ENCODE peak calls at places on chromosomes 4 and X, in five cellular contexts. P, R, H, A and Y are unnamed samples.

GRCh38 chrX:134660627-134661026 is 2.4 kb upstream of the PLAC1 start:
- DNase-seq in P (no peak), R (peak), H (no peak), A (no peak), Y (no peak)

GRCh38 chr4:112312610-112313239 is 15.6 kb downstream of the ALPK1 start:
- DNase-seq in P (no peak), R (no peak), H (no peak), A (no peak), Y (no peak)

GRCh38 chrX:11430266-11430665 is 137.1 kb downstream of the AMELX start:
- DNase-seq in P (no peak), R (no peak), H (no peak), A (no peak), Y (peak)

GRCh38 chrX:24260827-24261550 is 52.9 kb downstream of the SUPT20HL2 start:
- DNase-seq in P (peak), R (peak), H (no peak), A (no peak), Y (peak)

GRCh38 chr4:90904018-90904417 is 776.8 kb downstream of the CCSER1 start:
- DNase-seq in P (no peak), R (no peak), H (no peak), A (no peak), Y (no peak)

GRCh38 chrX:151030845-151031244 is 47.7 kb downstream of the HMGB3 start:
- DNase-seq in P (no peak), R (no peak), H (no peak), A (no peak), Y (no peak)

GRCh38 chr4:168558587-168558986 is 61.7 kb downstream of the PALLD start:
- DNase-seq in P (no peak), R (no peak), H (no peak), A (no peak), Y (peak)

GRCh38 chrX:110123331-110123782 is 120.4 kb downstream of the TMEM164 start:
- DNase-seq in P (no peak), R (peak), H (no peak), A (no peak), Y (peak)

GRCh38 chr4:129043523-129043922 is 49.8 kb downstream of the SCLT1 start:
- DNase-seq in P (no peak), R (peak), H (no peak), A (no peak), Y (peak)

GRCh38 chrX:86002076-86002896 is 45.1 kb downstream of the CHM start:
- DNase-seq in P (peak), R (peak), H (peak), A (no peak), Y (peak)

GRCh38 chr4:6495296-6495590 is 22.8 kb upstream of the PPP2R2C start:
- DNase-seq in P (no peak), R (no peak), H (no peak), A (no peak), Y (no peak)

GRCh38 chr4:1843852-1844251 is 12.1 kb downstream of the LETM1 start:
- DNase-seq in P (no peak), R (peak), H (no peak), A (no peak), Y (peak)

GRCh38 chrX:1419545-1420355 is 27.8 kb upstream of the SLC25A6 start:
- DNase-seq in P (no peak), R (no peak), H (no peak), A (peak), Y (no peak)

GRCh38 chrX:41293269-41293668 is 40.7 kb upstream of the DDX3X start:
- DNase-seq in P (peak), R (no peak), H (no peak), A (no peak), Y (no peak)

DNA sequence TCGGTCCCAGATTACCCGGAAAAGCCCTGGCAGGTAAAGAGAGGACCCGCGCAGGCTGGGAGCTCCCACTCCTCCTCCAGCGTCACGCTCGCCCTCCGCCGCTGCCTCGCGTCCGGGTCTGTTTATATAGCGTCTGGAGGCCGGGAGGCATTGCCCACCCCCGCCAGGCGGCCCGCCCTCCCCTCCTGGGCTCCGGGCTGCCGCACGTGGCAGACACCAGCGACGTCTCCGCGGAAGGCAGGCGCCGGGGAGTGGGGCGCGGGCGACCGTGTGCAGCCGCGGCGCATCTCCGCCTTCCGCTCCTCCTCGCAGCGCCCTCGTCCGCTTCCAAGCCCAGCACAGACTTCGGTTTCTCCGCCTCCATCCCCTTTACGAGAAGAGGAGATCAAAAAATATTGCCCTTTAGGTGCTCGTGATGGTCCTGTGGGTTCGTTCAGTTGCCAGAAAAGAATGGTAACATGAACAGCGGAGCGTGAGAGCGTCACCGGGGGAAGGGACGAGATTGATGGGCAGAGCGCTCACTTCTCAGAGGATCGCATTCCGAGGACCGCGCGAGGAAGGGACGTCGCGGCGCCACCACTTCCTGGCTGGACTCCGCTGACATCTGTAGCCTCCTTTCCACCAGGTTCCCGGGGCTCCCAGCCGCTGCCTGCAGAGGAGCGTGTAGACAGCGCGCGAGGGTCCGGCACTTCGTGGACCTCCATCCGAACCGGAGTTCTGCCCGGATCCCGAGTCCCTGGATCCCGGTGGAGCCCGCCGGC is at the start of gene GALNTL6:
- DNase-seq in P (no peak), R (peak), H (no peak), A (no peak), Y (no peak)
- H3K4me3 ChIP-seq in P (no peak), R (no peak), H (peak), A (peak), Y (peak)

DNA sequence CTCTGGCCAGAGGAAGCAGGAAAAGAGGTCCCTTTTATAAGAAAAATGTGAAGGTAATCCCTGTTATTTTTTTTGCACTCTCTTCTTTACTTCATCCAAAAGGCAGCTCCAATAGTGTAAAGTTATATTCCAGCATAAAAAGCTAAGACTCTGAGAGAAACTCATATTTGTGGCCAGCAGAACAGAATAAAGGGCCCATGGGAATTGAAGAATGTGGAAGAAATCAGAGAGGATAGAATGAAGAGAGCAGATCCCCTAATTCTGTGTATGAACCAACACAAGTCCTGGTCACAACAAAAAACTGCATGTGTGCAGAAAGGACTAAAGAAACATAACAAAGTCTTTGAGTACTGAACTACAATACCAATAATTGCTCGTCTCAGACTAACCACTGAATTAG is 22.3 kb downstream of the RPS6KA6 start:
- DNase-seq in P (no peak), R (no peak), H (no peak), A (no peak), Y (peak)
- H3K4me3 ChIP-seq in P (no peak), R (no peak), H (no peak), A (no peak), Y (no peak)

GRCh38 chr4:164512124-164512523 is 241.8 kb upstream of the SMIM31 start:
- DNase-seq in P (no peak), R (no peak), H (no peak), A (no peak), Y (no peak)
- H3K4me3 ChIP-seq in P (no peak), R (no peak), H (no peak), A (no peak), Y (no peak)

DNA sequence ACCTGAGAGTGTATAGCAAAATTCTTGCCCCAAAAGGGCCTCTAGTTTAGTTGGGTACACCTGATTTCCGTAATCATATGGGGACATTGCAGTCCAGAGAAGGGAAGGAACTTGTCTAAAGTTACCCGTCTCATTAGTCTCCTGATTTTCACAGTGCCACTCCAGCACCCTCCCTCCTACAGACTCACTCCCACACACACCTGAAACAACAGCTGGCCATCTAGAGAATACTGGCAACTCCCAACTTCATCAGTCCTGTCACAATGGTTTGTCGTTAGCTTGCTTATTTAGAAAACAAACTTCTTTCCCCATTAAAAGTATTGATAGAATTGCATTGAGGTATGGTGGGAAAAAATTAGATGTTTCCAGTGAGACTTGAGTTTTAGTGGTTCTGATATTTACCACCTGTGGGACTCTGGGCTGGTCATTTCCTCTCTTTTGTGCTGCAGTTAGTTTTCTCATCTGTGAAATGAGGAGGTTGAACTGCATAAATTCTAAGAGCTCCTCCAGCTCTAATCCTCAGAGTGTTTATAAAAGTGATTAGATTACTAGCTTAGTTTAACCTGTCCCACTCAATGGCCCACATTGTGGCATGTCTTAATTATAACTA is 1.7 kb downstream of the IL13RA1 start:
- DNase-seq in P (no peak), R (no peak), H (no peak), A (no peak), Y (no peak)
- H3K4me3 ChIP-seq in P (no peak), R (no peak), H (peak), A (peak), Y (no peak)